ENCODE peak calls at places on chromosomes 16 and 17, in five cellular contexts. One of them, this sample, is unnamed.

GRCh38 chr16:22217890-22218730 is 12.0 kb downstream of the EEF2K start:
- DNase-seq in WTC11: no peak
- DNase-seq in BJ: no peak
- DNase-seq in left ventricle myocardium inferior: peak; percentile 30
- DNase-seq in lower lobe of right lung: no peak
- DNase-seq in this sample: no peak

GRCh38 chr17:43658890-43659289 is 2.8 kb downstream of the MEOX1 start:
- DNase-seq in WTC11: no peak
- DNase-seq in BJ: no peak
- DNase-seq in left ventricle myocardium inferior: no peak
- DNase-seq in lower lobe of right lung: no peak
- DNase-seq in this sample: no peak

GRCh38 chr16:70252355-70252988 is 732 bp upstream of the EXOSC6 start:
- DNase-seq in WTC11: peak; percentile 77
- DNase-seq in BJ: no peak
- DNase-seq in left ventricle myocardium inferior: no peak
- DNase-seq in lower lobe of right lung: no peak
- DNase-seq in this sample: no peak

GRCh38 chr17:9284884-9285283 is 263.6 kb downstream of the NTN1 start:
- DNase-seq in WTC11: no peak
- DNase-seq in BJ: no peak
- DNase-seq in left ventricle myocardium inferior: peak; percentile 22
- DNase-seq in lower lobe of right lung: no peak
- DNase-seq in this sample: no peak

GRCh38 chr17:40086150-40087044 is 14.0 kb downstream of the NR1D1 start:
- DNase-seq in WTC11: peak; percentile 88
- DNase-seq in BJ: no peak
- DNase-seq in left ventricle myocardium inferior: no peak
- DNase-seq in lower lobe of right lung: peak; percentile 69
- DNase-seq in this sample: peak; percentile 61

GRCh38 chr16:55294947-55295346 is 29.1 kb upstream of the IRX6 start:
- DNase-seq in WTC11: no peak
- DNase-seq in BJ: no peak
- DNase-seq in left ventricle myocardium inferior: no peak
- DNase-seq in lower lobe of right lung: no peak
- DNase-seq in this sample: no peak

GRCh38 chr17:9472094-9472493 is 103.5 kb downstream of the STX8 start:
- DNase-seq in WTC11: no peak
- DNase-seq in BJ: no peak
- DNase-seq in left ventricle myocardium inferior: no peak
- DNase-seq in lower lobe of right lung: no peak
- DNase-seq in this sample: no peak

GRCh38 chr17:59330314-59330942 is 1.0 kb upstream of the YPEL2 start:
- DNase-seq in WTC11: peak; percentile 19
- DNase-seq in BJ: no peak
- DNase-seq in left ventricle myocardium inferior: peak; percentile 42
- DNase-seq in lower lobe of right lung: peak; percentile 64
- DNase-seq in this sample: no peak

GRCh38 chr16:69465083-69465721 is 40.8 kb downstream of the CYB5B start:
- DNase-seq in WTC11: no peak
- DNase-seq in BJ: no peak
- DNase-seq in left ventricle myocardium inferior: no peak
- DNase-seq in lower lobe of right lung: no peak
- DNase-seq in this sample: no peak

GRCh38 chr17:76417499-76418143 is 33.2 kb downstream of the SPHK1 start:
- DNase-seq in WTC11: no peak
- DNase-seq in BJ: no peak
- DNase-seq in left ventricle myocardium inferior: no peak
- DNase-seq in lower lobe of right lung: no peak
- DNase-seq in this sample: no peak

DNA sequence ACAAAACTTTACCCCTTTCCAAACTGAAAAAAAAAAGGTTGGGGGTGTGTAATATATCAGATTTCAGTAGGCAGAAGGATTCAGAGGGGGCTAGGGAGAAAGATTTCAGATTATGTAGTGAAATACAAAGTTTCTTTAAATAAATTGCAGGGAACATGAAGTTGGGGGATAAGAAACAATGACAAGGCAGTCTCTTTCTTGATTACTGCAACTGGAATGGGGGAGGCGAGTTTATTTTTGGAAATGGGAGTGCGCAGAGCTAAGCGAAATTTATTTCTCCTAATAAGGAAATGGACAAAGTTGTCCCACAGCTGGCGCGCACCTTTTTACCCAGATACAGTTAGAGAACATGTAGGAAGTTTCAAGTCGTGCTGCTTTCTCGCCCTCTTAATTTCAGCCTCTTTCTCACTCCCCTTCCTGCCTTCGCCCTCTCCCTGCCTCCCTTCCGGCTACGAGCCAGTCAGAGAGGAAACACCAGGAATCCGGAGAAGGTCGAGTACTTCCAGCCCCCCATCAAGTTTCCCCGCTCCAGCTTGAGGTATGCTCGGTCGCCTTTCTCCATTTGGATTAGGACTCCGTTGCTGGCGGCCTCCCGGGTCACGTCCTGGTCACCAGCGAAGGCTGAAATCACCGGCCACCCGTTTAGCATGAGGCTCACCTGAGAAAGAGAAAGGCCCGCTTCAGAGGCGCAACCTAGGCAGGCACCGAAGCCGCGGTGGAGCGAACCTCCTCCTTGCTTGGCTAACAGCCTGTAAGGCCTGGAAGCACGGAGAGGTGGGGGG is 2.5 kb downstream of the CBLN1 start:
- DNase-seq in WTC11: peak; percentile 44
- DNase-seq in BJ: no peak
- DNase-seq in left ventricle myocardium inferior: no peak
- DNase-seq in lower lobe of right lung: no peak
- DNase-seq in this sample: no peak
- TF ChIP-seq CTCF in WTC11: no peak
- TF ChIP-seq CTCF in BJ: no peak
- TF ChIP-seq CTCF in left ventricle myocardium inferior: no peak
- TF ChIP-seq CTCF in lower lobe of right lung: no peak
- TF ChIP-seq CTCF in this sample: no peak

DNA sequence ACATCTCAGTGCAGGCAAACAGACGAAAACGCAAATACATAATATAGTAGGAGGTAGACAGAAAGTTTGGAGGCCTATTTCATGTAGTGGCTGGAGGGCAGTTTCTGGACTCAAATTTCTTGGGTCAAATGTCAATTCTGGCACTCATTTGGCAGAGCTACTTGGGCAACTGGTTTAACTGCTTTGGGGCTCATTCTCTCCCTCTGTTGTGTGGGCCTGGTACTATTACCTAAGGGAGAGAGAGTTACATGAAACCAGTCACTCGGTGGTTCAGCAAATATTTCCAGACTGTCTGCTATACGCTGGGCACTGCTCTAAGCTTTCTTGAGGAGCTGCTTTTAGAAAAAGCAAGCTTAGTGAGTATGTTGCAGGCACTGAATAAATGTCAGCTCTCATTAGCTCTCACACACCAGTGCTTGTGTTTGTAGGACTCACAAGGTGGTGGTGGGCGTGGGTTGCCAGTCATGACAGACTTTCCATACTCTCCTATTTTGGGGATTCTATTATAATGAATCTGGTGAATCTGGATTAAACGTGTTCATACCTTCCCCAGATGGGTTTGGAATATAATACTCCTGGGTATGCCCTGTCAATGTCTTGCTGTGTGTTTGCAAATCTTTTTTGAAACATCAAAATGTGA is 1.7 kb upstream of the SHISA9 start:
- DNase-seq in WTC11: no peak
- DNase-seq in BJ: no peak
- DNase-seq in left ventricle myocardium inferior: no peak
- DNase-seq in lower lobe of right lung: no peak
- DNase-seq in this sample: no peak
- TF ChIP-seq CTCF in WTC11: no peak
- TF ChIP-seq CTCF in BJ: no peak
- TF ChIP-seq CTCF in left ventricle myocardium inferior: no peak
- TF ChIP-seq CTCF in lower lobe of right lung: no peak
- TF ChIP-seq CTCF in this sample: no peak

GRCh38 chr16:73170587-73170986 is 122.7 kb upstream of the ZFHX3 start:
- DNase-seq in WTC11: no peak
- DNase-seq in BJ: no peak
- DNase-seq in left ventricle myocardium inferior: no peak
- DNase-seq in lower lobe of right lung: no peak
- DNase-seq in this sample: no peak

GRCh38 chr16:73173396-73173795 is 125.5 kb upstream of the ZFHX3 start:
- DNase-seq in WTC11: no peak
- DNase-seq in BJ: no peak
- DNase-seq in left ventricle myocardium inferior: peak; percentile 26
- DNase-seq in lower lobe of right lung: no peak
- DNase-seq in this sample: no peak

GRCh38 chr16:73171901-73172619 is 124.1 kb upstream of the ZFHX3 start:
- DNase-seq in WTC11: no peak
- DNase-seq in BJ: no peak
- DNase-seq in left ventricle myocardium inferior: no peak
- DNase-seq in lower lobe of right lung: no peak
- DNase-seq in this sample: no peak

GRCh38 chr16:73171380-73171779 is 123.5 kb upstream of the ZFHX3 start:
- DNase-seq in WTC11: no peak
- DNase-seq in BJ: no peak
- DNase-seq in left ventricle myocardium inferior: no peak
- DNase-seq in lower lobe of right lung: no peak
- DNase-seq in this sample: no peak

DNA sequence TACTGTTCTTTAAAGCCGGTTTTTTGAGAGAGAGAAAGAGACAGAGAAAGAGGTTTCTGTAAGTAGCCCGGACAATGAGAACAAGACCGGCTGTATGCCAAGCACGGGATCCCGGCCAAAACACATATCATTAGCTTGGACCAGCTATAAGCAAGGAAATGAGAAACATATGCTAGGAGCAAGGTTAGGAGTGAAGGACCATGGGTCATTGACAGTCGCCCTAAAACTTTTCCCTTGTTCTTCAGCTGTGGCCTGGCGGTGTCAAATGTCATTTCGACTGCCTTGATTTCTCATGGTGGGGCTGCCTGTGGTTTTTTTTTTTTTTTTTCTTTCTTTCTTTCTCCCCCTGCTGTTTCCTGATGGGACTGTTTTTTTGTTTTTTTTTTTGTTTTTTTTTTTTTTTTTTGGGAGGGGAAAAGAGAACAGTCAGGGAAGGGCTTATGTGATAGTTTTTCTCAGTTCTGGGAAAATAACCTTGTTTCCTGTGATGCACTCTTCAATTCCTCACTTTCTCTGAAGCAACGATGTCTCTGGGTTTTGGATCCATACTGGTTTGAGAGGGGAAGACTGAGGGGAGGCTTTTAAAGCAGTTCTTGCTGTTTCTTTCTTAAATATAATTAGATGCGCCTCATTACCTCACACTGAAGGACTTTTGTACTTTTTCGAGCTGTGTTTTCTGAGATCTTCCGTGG is 124.8 kb upstream of the ZFHX3 start:
- DNase-seq in WTC11: no peak
- DNase-seq in BJ: peak; percentile 65
- DNase-seq in left ventricle myocardium inferior: peak; percentile 87
- DNase-seq in lower lobe of right lung: peak; percentile 71
- DNase-seq in this sample: peak; percentile 87
- TF ChIP-seq CTCF in WTC11: no peak
- TF ChIP-seq CTCF in BJ: peak; percentile 54
- TF ChIP-seq CTCF in left ventricle myocardium inferior: peak; percentile 39
- TF ChIP-seq CTCF in lower lobe of right lung: peak; percentile 23
- TF ChIP-seq CTCF in this sample: peak; percentile 42

GRCh38 chr16:24689128-24689527 is 40.3 kb upstream of the TNRC6A start:
- DNase-seq in WTC11: peak; percentile 38
- DNase-seq in BJ: no peak
- DNase-seq in left ventricle myocardium inferior: no peak
- DNase-seq in lower lobe of right lung: no peak
- DNase-seq in this sample: peak; percentile 45
- TF ChIP-seq CTCF in WTC11: peak; percentile 33
- TF ChIP-seq CTCF in BJ: peak; percentile 84
- TF ChIP-seq CTCF in left ventricle myocardium inferior: peak; percentile 71
- TF ChIP-seq CTCF in lower lobe of right lung: peak; percentile 40
- TF ChIP-seq CTCF in this sample: peak; percentile 31

GRCh38 chr17:74748529-74749261 is at the start of gene NHERF1:
- DNase-seq in WTC11: peak; percentile 61
- DNase-seq in BJ: peak; percentile 66
- DNase-seq in left ventricle myocardium inferior: peak; percentile 96
- DNase-seq in lower lobe of right lung: peak; percentile 96
- DNase-seq in this sample: peak; percentile 94
- TF ChIP-seq CTCF in WTC11: no peak
- TF ChIP-seq CTCF in BJ: peak; percentile 16
- TF ChIP-seq CTCF in left ventricle myocardium inferior: peak; percentile 39
- TF ChIP-seq CTCF in lower lobe of right lung: no peak
- TF ChIP-seq CTCF in this sample: no peak

DNA sequence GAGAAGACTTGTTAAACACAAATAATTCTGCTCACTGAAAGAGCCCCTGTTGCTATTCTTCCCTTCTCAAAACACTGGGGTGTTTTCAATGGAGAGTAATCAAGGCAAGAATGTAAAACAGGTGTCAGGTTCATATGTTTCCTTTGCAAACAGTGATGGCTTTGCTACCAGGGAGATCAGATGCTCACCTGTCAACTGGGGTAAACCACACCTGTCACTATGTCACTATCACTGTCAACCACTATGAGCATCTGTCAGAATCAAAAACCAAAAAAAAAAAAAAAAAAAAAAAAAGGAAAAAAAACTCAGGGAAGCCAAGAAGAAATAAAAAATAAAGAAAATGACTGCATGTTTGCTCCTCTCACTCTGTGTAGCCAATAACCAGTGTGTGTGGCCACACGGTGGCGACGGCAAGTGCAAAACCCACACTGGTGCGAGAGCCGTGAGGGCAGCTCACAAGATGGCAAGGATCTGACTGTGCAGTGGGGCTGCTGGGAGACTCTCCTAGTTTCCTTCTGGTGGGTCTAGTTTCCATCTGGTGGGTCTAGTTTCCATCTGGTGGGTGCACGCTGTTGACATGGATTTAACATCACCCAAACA is 22.7 kb downstream of the USP22 start:
- DNase-seq in WTC11: no peak
- DNase-seq in BJ: no peak
- DNase-seq in left ventricle myocardium inferior: peak; percentile 44
- DNase-seq in lower lobe of right lung: no peak
- DNase-seq in this sample: no peak
- TF ChIP-seq CTCF in WTC11: no peak
- TF ChIP-seq CTCF in BJ: peak; percentile 30
- TF ChIP-seq CTCF in left ventricle myocardium inferior: peak; percentile 50
- TF ChIP-seq CTCF in lower lobe of right lung: no peak
- TF ChIP-seq CTCF in this sample: no peak

GRCh38 chr16:5580772-5581171 is 483.2 kb upstream of the EEF2KMT start:
- DNase-seq in WTC11: no peak
- DNase-seq in BJ: no peak
- DNase-seq in left ventricle myocardium inferior: no peak
- DNase-seq in lower lobe of right lung: no peak
- DNase-seq in this sample: no peak

GRCh38 chr16:5581963-5582362 is 484.4 kb upstream of the EEF2KMT start:
- DNase-seq in WTC11: no peak
- DNase-seq in BJ: no peak
- DNase-seq in left ventricle myocardium inferior: no peak
- DNase-seq in lower lobe of right lung: no peak
- DNase-seq in this sample: no peak

GRCh38 chr16:5581428-5581827 is 483.8 kb upstream of the EEF2KMT start:
- DNase-seq in WTC11: no peak
- DNase-seq in BJ: no peak
- DNase-seq in left ventricle myocardium inferior: no peak
- DNase-seq in lower lobe of right lung: no peak
- DNase-seq in this sample: no peak

GRCh38 chr16:5582529-5582928 is 484.9 kb upstream of the EEF2KMT start:
- DNase-seq in WTC11: no peak
- DNase-seq in BJ: no peak
- DNase-seq in left ventricle myocardium inferior: no peak
- DNase-seq in lower lobe of right lung: no peak
- DNase-seq in this sample: no peak

GRCh38 chr16:5584100-5584499 is 486.5 kb upstream of the EEF2KMT start:
- DNase-seq in WTC11: no peak
- DNase-seq in BJ: no peak
- DNase-seq in left ventricle myocardium inferior: no peak
- DNase-seq in lower lobe of right lung: no peak
- DNase-seq in this sample: no peak
- TF ChIP-seq CTCF in WTC11: no peak
- TF ChIP-seq CTCF in BJ: no peak
- TF ChIP-seq CTCF in left ventricle myocardium inferior: no peak
- TF ChIP-seq CTCF in lower lobe of right lung: no peak
- TF ChIP-seq CTCF in this sample: no peak